ENCODE peak calls at places on chromosomes 1 and 21, in nine cellular contexts. G is mesenchymal stem cell, F is aorta, U is transverse colon, S is fibroblast of lung, O is AG04450, T is stomach, P is OCI-LY7, J is heart right ventricle. Y is an unnamed sample.

GRCh38 chr1:241423541-241424479 is 66.8 kb upstream of the RGS7 start:
- DNase-seq in G (peak; percentile 16), F (no peak), U (no peak), S (peak; percentile 62), O (peak; percentile 8), T (peak; percentile 63), P (no peak), J (peak; percentile 15), Y (no peak)

GRCh38 chr1:192524223-192524622 is 51.4 kb upstream of the RGS1 start:
- DNase-seq in G (no peak), F (no peak), U (no peak), S (peak; percentile 90), O (no peak), T (no peak), P (no peak), J (no peak), Y (no peak)

GRCh38 chr1:246794261-246795093 is 70.3 kb downstream of the SCCPDH start:
- DNase-seq in G (peak; percentile 58), F (no peak), U (no peak), S (peak; percentile 60), O (no peak), T (no peak), P (no peak), J (no peak), Y (no peak)

GRCh38 chr1:35857830-35858229 is 25.2 kb upstream of the AGO1 start:
- DNase-seq in G (peak; percentile 37), F (no peak), U (no peak), S (peak; percentile 44), O (no peak), T (no peak), P (peak; percentile 30), J (no peak), Y (peak; percentile 61)

GRCh38 chr1:223462047-223462446 is 68.8 kb downstream of the CCDC185 start:
- DNase-seq in G (no peak), F (no peak), U (no peak), S (no peak), O (no peak), T (no peak), P (no peak), J (no peak), Y (no peak)

GRCh38 chr1:55443175-55443933 is 228.2 kb upstream of the USP24 start:
- DNase-seq in G (peak; percentile 98), F (peak; percentile 94), U (peak; percentile 65), S (peak; percentile 100), O (peak; percentile 96), T (peak; percentile 45), P (no peak), J (peak; percentile 44), Y (no peak)

GRCh38 chr1:241536383-241536782 is 4.2 kb downstream of the KMO start:
- DNase-seq in G (no peak), F (no peak), U (no peak), S (peak; percentile 10), O (no peak), T (no peak), P (no peak), J (no peak), Y (no peak)

GRCh38 chr21:46182548-46183336 is 1.5 kb downstream of the SPATC1L start:
- DNase-seq in G (peak; percentile 27), F (no peak), U (no peak), S (no peak), O (no peak), T (no peak), P (no peak), J (peak; percentile 51), Y (no peak)

GRCh38 chr1:67749263-67749843 is 64.4 kb downstream of the GADD45A start:
- DNase-seq in G (no peak), F (no peak), U (peak; percentile 55), S (no peak), O (no peak), T (peak; percentile 35), P (no peak), J (no peak), Y (no peak)

GRCh38 chr21:44420416-44421205 is 34.7 kb upstream of the LRRC3 start:
- DNase-seq in G (no peak), F (peak; percentile 32), U (no peak), S (no peak), O (no peak), T (no peak), P (no peak), J (no peak), Y (no peak)

GRCh38 chr1:99638853-99639252 is 7.1 kb upstream of the PALMD start:
- DNase-seq in G (no peak), F (no peak), U (no peak), S (no peak), O (no peak), T (no peak), P (no peak), J (no peak), Y (no peak)

GRCh38 chr1:99639408-99639807 is 6.5 kb upstream of the PALMD start:
- DNase-seq in G (no peak), F (no peak), U (no peak), S (no peak), O (no peak), T (no peak), P (no peak), J (no peak), Y (no peak)

GRCh38 chr1:99640672-99641071 is 5.2 kb upstream of the PALMD start:
- DNase-seq in G (no peak), F (no peak), U (no peak), S (no peak), O (no peak), T (no peak), P (no peak), J (no peak), Y (no peak)

GRCh38 chr1:99639945-99640344 is 6.0 kb upstream of the PALMD start:
- DNase-seq in G (no peak), F (no peak), U (no peak), S (no peak), O (no peak), T (no peak), P (no peak), J (no peak), Y (no peak)

GRCh38 chr1:99634971-99635624 is 10.8 kb upstream of the PALMD start:
- DNase-seq in G (peak; percentile 58), F (no peak), U (no peak), S (no peak), O (no peak), T (no peak), P (no peak), J (no peak), Y (no peak)
- H3K4me3 ChIP-seq in G (no peak overlapping the region), F (no peak overlapping the region), U (no peak overlapping the region), S (no peak overlapping the region), O (no peak overlapping the region), T (no peak overlapping the region), P (no peak overlapping the region), J (no peak overlapping the region), Y (no peak overlapping the region)

DNA sequence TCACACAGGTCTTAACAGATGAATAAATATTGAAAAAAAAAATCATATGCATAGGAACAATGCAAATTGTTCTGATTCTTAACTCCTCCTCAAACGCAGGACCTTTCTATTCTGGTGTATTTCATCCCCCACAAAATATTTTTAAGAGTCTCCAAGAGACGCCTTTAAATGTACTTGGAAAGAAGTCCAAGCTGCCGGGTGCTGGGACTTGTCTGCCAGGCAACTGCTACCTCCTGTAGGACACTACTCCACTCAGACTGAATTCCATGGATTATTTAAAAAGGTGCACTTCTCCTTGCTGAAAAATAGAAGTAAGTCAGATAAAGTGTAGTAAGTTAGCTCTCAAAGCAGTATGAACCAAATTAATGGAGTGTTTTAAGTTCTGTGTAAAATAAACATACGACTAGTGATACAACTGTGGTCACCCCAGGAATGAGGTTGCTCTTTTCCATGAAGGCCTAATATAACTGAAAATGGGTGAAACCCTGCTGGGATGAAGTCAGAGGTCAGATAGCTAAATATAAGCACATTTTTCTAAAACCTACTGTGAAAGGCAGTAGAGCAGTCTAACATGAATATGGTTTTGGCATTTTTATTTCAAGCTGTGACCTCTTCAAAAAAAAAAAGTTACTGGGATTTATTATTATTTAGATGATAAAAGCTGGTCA is 189.2 kb upstream of the PBX1 start:
- DNase-seq in G (no peak), F (no peak), U (no peak), S (peak; percentile 67), O (no peak), T (no peak), P (no peak), J (peak; percentile 13), Y (no peak)
- H3K9me3 ChIP-seq in G (peaks cover 50% of the 10 kb centered on the region), F (peaks cover 2% of the 10 kb centered on the region), U (peaks cover 4% of the 10 kb centered on the region), S (no peaks in the 10 kb centered on the region), O (no peaks in the 10 kb centered on the region), T (no peaks in the 10 kb centered on the region), P (no peaks in the 10 kb centered on the region), J (no peaks in the 10 kb centered on the region), Y (no peaks in the 10 kb centered on the region)

GRCh38 chr1:44500181-44501021 is 95.3 kb downstream of the RNF220 start:
- DNase-seq in G (peak; percentile 30), F (no peak), U (no peak), S (peak; percentile 23), O (no peak), T (no peak), P (no peak), J (peak; percentile 20), Y (no peak)
- H3K4me3 ChIP-seq in G (no peak overlapping the region), F (no peak overlapping the region), U (no peak overlapping the region), S (no peak overlapping the region), O (no peak overlapping the region), T (no peak overlapping the region), P (no peak overlapping the region), J (no peak overlapping the region), Y (no peak overlapping the region)

DNA sequence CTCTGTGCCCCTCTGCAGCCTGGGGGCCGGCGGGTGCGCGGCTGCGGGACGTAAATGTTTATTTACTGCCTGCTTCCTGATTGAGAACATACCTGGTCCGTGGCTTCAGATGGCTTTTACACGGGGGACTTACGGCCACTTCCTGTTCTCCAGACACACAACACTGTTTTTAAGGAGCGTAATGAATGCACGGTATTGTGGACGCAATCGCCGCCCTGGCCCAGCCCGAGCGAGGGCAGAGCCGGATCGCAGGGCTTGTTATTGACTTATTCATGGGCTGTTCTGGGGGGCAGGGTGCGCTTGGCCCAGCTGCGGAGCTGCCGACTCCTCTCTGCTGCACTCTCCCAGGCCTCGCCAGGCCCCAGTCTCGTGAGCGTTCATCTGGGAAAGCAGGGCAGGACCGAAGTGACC is 52.8 kb upstream of the ACTRT2 start:
- DNase-seq in G (no peak), F (peak; percentile 12), U (no peak), S (no peak), O (no peak), T (peak; percentile 67), P (no peak), J (no peak), Y (no peak)
- H3K9me3 ChIP-seq in G (peaks cover 5% of the 10 kb centered on the region), F (no peaks in the 10 kb centered on the region), U (no peaks in the 10 kb centered on the region), S (no peaks in the 10 kb centered on the region), O (peaks cover 90% of the 10 kb centered on the region), T (no peaks in the 10 kb centered on the region), P (no peaks in the 10 kb centered on the region), J (no peaks in the 10 kb centered on the region), Y (no peaks in the 10 kb centered on the region)